ENCODE peak calls at places on chromosome 18, in six cellular contexts. H is esophagus squamous epithelium, J is epithelial cell of proximal tubule, A is dorsolateral prefrontal cortex, W is fibroblast of pulmonary artery, Z is GM06990. O is an unnamed sample.

GRCh38 chr18:12031836-12032235 is 50.5 kb downstream of the IMPA2 start:
- DNase-seq in J (no peak), W (peak), Z (no peak), A (no peak), H (no peak), O (peak)

GRCh38 chr18:79598046-79598884 is 81.3 kb upstream of the CTDP1 start:
- DNase-seq in A (peak), H (no peak), J (no peak), Z (no peak), W (no peak), O (no peak)

GRCh38 chr18:48595703-48596218 is 56.9 kb downstream of the CTIF start:
- DNase-seq in W (no peak), Z (no peak), J (no peak), A (no peak), H (no peak), O (no peak)

GRCh38 chr18:48827321-48828200 is 123.2 kb downstream of the SMAD7 start:
- DNase-seq in Z (no peak), H (no peak), J (no peak), W (peak), A (peak), O (peak)

GRCh38 chr18:57859314-57859713 is 56.2 kb upstream of the ATP8B1 start:
- DNase-seq in Z (no peak), W (peak), H (no peak), J (peak), A (no peak), O (peak)

GRCh38 chr18:44927127-44927849 is 246.6 kb downstream of the SETBP1 start:
- DNase-seq in Z (no peak), J (no peak), W (no peak), H (no peak), A (no peak), O (no peak)

GRCh38 chr18:11948852-11949523 is 32.3 kb upstream of the IMPA2 start:
- DNase-seq in J (no peak), A (no peak), Z (no peak), H (no peak), W (no peak), O (no peak)

GRCh38 chr18:56461151-56461550 is 177.2 kb downstream of the TXNL1 start:
- DNase-seq in A (no peak), H (no peak), W (no peak), J (no peak), Z (no peak), O (no peak)

GRCh38 chr18:62119884-62120283 is 67.0 kb downstream of the PIGN start:
- DNase-seq in W (no peak), Z (no peak), J (no peak), A (no peak), H (no peak), O (no peak)

GRCh38 chr18:709771-710170 is 2.7 kb downstream of the ENOSF1 start:
- DNase-seq in Z (no peak), A (no peak), W (no peak), J (no peak), H (no peak), O (no peak)

GRCh38 chr18:63444567-63444966 is 22.3 kb upstream of the VPS4B start:
- DNase-seq in H (no peak), J (no peak), A (no peak), Z (no peak), W (peak), O (peak)

GRCh38 chr18:34740101-34740500 is 30.0 kb downstream of the DTNA start:
- DNase-seq in Z (no peak), H (no peak), J (no peak), A (no peak), W (no peak), O (no peak)

GRCh38 chr18:35463050-35463449 is 34.7 kb downstream of the INO80C start:
- DNase-seq in H (no peak), Z (no peak), A (no peak), W (peak), J (no peak), O (peak)

GRCh38 chr18:10010611-10011015 is 96.8 kb downstream of the VAPA start:
- DNase-seq in A (no peak), Z (no peak), W (peak), J (peak), H (no peak), O (peak)

GRCh38 chr18:79525556-79526467 is 130.1 kb downstream of the NFATC1 start:
- DNase-seq in J (no peak), A (peak), W (peak), H (no peak), Z (no peak), O (no peak)

GRCh38 chr18:33505798-33506197 is 65.3 kb upstream of the CCDC178 start:
- DNase-seq in H (no peak), A (no peak), Z (no peak), J (no peak), W (no peak), O (no peak)

GRCh38 chr18:59096098-59096779 is 43.4 kb upstream of the SEC11C start:
- DNase-seq in H (no peak), Z (no peak), W (no peak), A (no peak), J (no peak), O (no peak)

GRCh38 chr18:79534356-79534755 is 138.6 kb downstream of the NFATC1 start:
- DNase-seq in J (no peak), H (no peak), W (no peak), Z (no peak), A (peak), O (no peak)

GRCh38 chr18:79949571-79950439 is 1.6 kb downstream of the SLC66A2 start:
- DNase-seq in H (peak), Z (peak), J (no peak), A (no peak), W (no peak), O (no peak)

GRCh38 chr18:506801-507200 is 6.3 kb upstream of the COLEC12 start:
- DNase-seq in J (no peak), W (no peak), H (no peak), Z (no peak), A (no peak), O (no peak)

GRCh38 chr18:26471826-26472225 is 76.5 kb downstream of the KCTD1 start:
- DNase-seq in Z (no peak), A (no peak), H (no peak), W (no peak), J (no peak), O (no peak)

GRCh38 chr18:11336241-11336640 is 186.9 kb upstream of the PIEZO2 start:
- DNase-seq in H (no peak), J (no peak), Z (no peak), W (no peak), A (no peak), O (no peak)

GRCh38 chr18:79964330-79965118 is at the start of gene HSBP1L1:
- DNase-seq in W (peak), J (no peak), H (no peak), A (no peak), Z (peak), O (no peak)

GRCh38 chr18:48467231-48467630 is 58.0 kb upstream of the ZBTB7C start:
- DNase-seq in A (no peak), W (no peak), Z (no peak), J (no peak), H (no peak), O (no peak)

GRCh38 chr18:48402953-48403352 is 6.2 kb downstream of the ZBTB7C start:
- DNase-seq in J (peak), Z (no peak), H (no peak), A (no peak), W (no peak), O (no peak)

GRCh38 chr18:48078448-48078847 is 148.0 kb upstream of the SMAD2 start:
- DNase-seq in Z (no peak), A (no peak), W (no peak), H (no peak), J (no peak), O (no peak)

GRCh38 chr18:46313521-46313920 is 209.3 kb downstream of the HAUS1 start:
- DNase-seq in A (no peak), J (no peak), Z (no peak), H (no peak), W (no peak), O (no peak)

GRCh38 chr18:27839141-27839540 is 337.8 kb downstream of the CDH2 start:
- DNase-seq in Z (no peak), A (no peak), H (no peak), J (peak), W (peak), O (peak)

GRCh38 chr18:47968006-47968676 is 37.7 kb upstream of the SMAD2 start:
- DNase-seq in W (peak), H (no peak), J (peak), Z (no peak), A (no peak), O (peak)

GRCh38 chr18:6959110-6959509 is 158.5 kb downstream of the LAMA1 start:
- DNase-seq in A (no peak), H (no peak), Z (no peak), W (no peak), J (no peak), O (no peak)

DNA sequence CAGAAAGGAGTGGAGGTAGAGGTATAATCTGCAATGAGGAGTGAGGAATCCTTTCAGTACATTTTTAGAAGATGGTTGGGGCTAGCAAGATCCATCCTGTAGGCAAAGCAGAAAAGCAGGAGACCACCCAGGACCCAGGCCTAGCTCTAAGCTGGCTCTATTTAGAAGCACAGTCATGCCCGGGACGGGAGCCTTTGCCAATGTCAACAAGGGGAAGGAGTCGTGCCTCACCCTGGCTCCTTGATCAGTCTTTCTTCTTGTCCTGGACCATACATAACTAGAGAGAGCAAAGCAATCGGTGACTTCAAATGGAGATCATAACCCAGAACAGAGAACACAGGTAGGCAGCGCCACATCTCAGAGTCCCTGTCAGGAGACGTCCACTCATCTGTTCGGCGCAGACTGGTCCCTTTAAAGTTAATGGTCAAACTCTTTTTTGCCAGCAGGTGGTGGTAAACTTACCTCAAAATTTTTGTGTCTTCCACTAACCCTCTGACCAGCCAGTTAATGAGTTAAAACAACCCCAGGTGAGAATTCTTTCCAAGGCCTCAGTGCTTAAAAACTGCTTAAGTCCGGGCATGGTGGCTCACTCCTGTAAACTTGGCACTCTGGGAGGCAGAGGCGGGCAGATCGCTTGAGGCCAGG is 8.0 kb downstream of the MC5R start:
- DNase-seq in A (no peak), J (no peak), Z (no peak), W (no peak), H (no peak), O (no peak)
- TF ChIP-seq CTCF in A (no peak), J (peak), Z (peak), W (no peak), H (no peak), O (no peak)

GRCh38 chr18:36752929-36753865 is 75.6 kb downstream of the TPGS2 start:
- DNase-seq in H (no peak), Z (no peak), J (no peak), A (no peak), W (peak), O (no peak)
- TF ChIP-seq CTCF in H (no peak), Z (no peak), J (no peak), A (no peak), W (peak), O (no peak)

GRCh38 chr18:52700757-52701156 is 360.8 kb downstream of the DCC start:
- DNase-seq in W (no peak), H (no peak), J (no peak), A (no peak), Z (no peak), O (no peak)

GRCh38 chr18:52700116-52700515 is 360.1 kb downstream of the DCC start:
- DNase-seq in Z (no peak), W (no peak), H (no peak), A (no peak), J (no peak), O (no peak)

GRCh38 chr18:52694804-52695203 is 354.8 kb downstream of the DCC start:
- DNase-seq in J (no peak), W (peak), H (no peak), A (no peak), Z (no peak), O (peak)
- TF ChIP-seq CTCF in J (peak), W (peak), H (no peak), A (no peak), Z (peak), O (peak)

DNA sequence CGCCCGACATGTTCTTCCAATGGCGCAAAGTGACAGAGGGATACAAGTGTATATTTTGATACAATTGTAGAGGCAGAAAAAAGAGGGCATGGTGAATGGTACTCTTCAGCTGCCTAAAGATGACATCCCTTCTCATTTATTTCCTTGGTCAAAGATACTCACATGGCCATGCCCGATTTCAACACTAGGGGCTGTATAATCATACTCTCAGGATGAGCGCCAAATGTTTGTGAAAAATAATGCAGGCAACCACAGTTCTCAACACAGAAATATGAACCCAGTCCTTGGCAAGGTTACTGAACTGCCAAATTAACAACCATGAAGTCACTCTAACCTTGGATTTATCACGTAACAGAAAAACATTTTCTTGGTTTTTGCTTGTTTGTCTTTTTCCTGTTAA is 204.4 kb downstream of the CCDC102B start:
- DNase-seq in J (no peak), H (no peak), W (no peak), Z (no peak), A (no peak), O (no peak)
- TF ChIP-seq CTCF in J (peak), H (no peak), W (peak), Z (peak), A (no peak), O (peak)

DNA sequence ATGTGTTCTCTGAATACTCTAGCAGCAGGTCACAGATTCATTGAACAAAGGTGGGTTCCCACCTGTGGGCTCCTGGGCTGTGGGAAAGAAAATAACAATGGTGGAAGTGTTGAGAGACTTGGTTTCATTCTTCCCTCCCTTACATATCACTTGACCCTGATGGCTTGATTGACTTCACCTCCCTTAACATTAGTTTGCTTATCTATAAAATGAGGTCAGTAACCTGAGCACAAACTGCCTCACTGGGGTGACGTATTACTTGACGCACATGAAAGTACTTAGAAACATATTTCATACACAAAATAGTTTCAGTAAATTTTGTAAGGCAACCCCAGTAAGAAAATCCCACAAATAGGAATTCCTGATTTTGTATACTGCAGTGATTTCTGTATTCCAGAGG is 29.4 kb upstream of the LPIN2 start:
- DNase-seq in W (no peak), J (no peak), Z (no peak), H (no peak), A (no peak), O (no peak)
- TF ChIP-seq CTCF in W (no peak), J (no peak), Z (no peak), H (no peak), A (no peak), O (no peak)

O was measured in brain microvascular endothelial cell.